ENCODE peak calls at places on chromosomes 4 and X, in six cellular contexts. One of them, this sample, is unnamed.

GRCh38 chr4:69038582-69038981 is 57.7 kb upstream of the UGT2B7 start:
- DNase-seq in WTC11: no peak
- DNase-seq in T1000: no peak
- DNase-seq in A172: peak; percentile 11
- DNase-seq in sigmoid colon: no peak
- DNase-seq in RKO: peak; percentile 81
- DNase-seq in this sample: no peak

GRCh38 chr4:70734168-70734954 is 12.6 kb downstream of the RUFY3 start:
- DNase-seq in WTC11: no peak
- DNase-seq in T1000: no peak
- DNase-seq in A172: peak; percentile 35
- DNase-seq in sigmoid colon: no peak
- DNase-seq in RKO: peak; percentile 25
- DNase-seq in this sample: no peak

GRCh38 chrX:9151772-9152307 is 117.9 kb upstream of the FAM9B start:
- DNase-seq in WTC11: no peak
- DNase-seq in T1000: no peak
- DNase-seq in A172: no peak
- DNase-seq in sigmoid colon: no peak
- DNase-seq in RKO: no peak
- DNase-seq in this sample: no peak

GRCh38 chr4:127936974-127937373 is 28.0 kb downstream of the MFSD8 start:
- DNase-seq in WTC11: no peak
- DNase-seq in T1000: no peak
- DNase-seq in A172: peak; percentile 49
- DNase-seq in sigmoid colon: no peak
- DNase-seq in RKO: no peak
- DNase-seq in this sample: no peak

GRCh38 chrX:1453951-1454785 is 1.5 kb upstream of the ASMTL start:
- DNase-seq in WTC11: peak; percentile 93
- DNase-seq in T1000: no peak
- DNase-seq in A172: peak; percentile 78
- DNase-seq in sigmoid colon: peak; percentile 91
- DNase-seq in RKO: peak; percentile 72
- DNase-seq in this sample: peak; percentile 51

GRCh38 chrX:50941638-50942037 is 31.1 kb downstream of the BMP15 start:
- DNase-seq in WTC11: peak; percentile 17
- DNase-seq in T1000: no peak
- DNase-seq in A172: no peak
- DNase-seq in sigmoid colon: no peak
- DNase-seq in RKO: peak; percentile 3
- DNase-seq in this sample: no peak

GRCh38 chrX:36978886-36979285 is 29.3 kb upstream of the FAM47C start:
- DNase-seq in WTC11: no peak
- DNase-seq in T1000: peak; percentile 17
- DNase-seq in A172: peak; percentile 71
- DNase-seq in sigmoid colon: no peak
- DNase-seq in RKO: peak; percentile 74
- DNase-seq in this sample: no peak

GRCh38 chrX:79413009-79413408 is 45.9 kb upstream of the ITM2A start:
- DNase-seq in WTC11: no peak
- DNase-seq in T1000: no peak
- DNase-seq in A172: no peak
- DNase-seq in sigmoid colon: no peak
- DNase-seq in RKO: peak; percentile 54
- DNase-seq in this sample: peak; percentile 21

GRCh38 chr4:123305746-123306145 is 90.8 kb upstream of the SPRY1 start:
- DNase-seq in WTC11: no peak
- DNase-seq in T1000: no peak
- DNase-seq in A172: no peak
- DNase-seq in sigmoid colon: no peak
- DNase-seq in RKO: no peak
- DNase-seq in this sample: no peak

GRCh38 chrX:7062276-7062675 is 85.2 kb upstream of the STS start:
- DNase-seq in WTC11: no peak
- DNase-seq in T1000: no peak
- DNase-seq in A172: no peak
- DNase-seq in sigmoid colon: no peak
- DNase-seq in RKO: no peak
- DNase-seq in this sample: no peak

GRCh38 chrX:129678881-129679195 is 24.1 kb upstream of the APLN start:
- DNase-seq in WTC11: no peak
- DNase-seq in T1000: no peak
- DNase-seq in A172: no peak
- DNase-seq in sigmoid colon: no peak
- DNase-seq in RKO: no peak
- DNase-seq in this sample: no peak

GRCh38 chr4:94758141-94758699 is 465 bp downstream of the BMPR1B start:
- DNase-seq in WTC11: peak; percentile 74
- DNase-seq in T1000: no peak
- DNase-seq in A172: no peak
- DNase-seq in sigmoid colon: peak; percentile 68
- DNase-seq in RKO: no peak
- DNase-seq in this sample: no peak

GRCh38 chr4:177554966-177555574 is 112.8 kb upstream of the AGA start:
- DNase-seq in WTC11: no peak
- DNase-seq in T1000: no peak
- DNase-seq in A172: peak; percentile 45
- DNase-seq in sigmoid colon: no peak
- DNase-seq in RKO: no peak
- DNase-seq in this sample: peak; percentile 13

GRCh38 chrX:10282490-10282889 is 125.7 kb downstream of the CLCN4 start:
- DNase-seq in WTC11: peak; percentile 8
- DNase-seq in T1000: no peak
- DNase-seq in A172: no peak
- DNase-seq in sigmoid colon: no peak
- DNase-seq in RKO: no peak
- DNase-seq in this sample: no peak

GRCh38 chrX:43808231-43808630 is 74.0 kb downstream of the MAOB start:
- DNase-seq in WTC11: no peak
- DNase-seq in T1000: no peak
- DNase-seq in A172: no peak
- DNase-seq in sigmoid colon: no peak
- DNase-seq in RKO: no peak
- DNase-seq in this sample: peak; percentile 31

GRCh38 chr4:13990596-13991589 is 363.4 kb upstream of the BOD1L1 start:
- DNase-seq in WTC11: no peak
- DNase-seq in T1000: no peak
- DNase-seq in A172: no peak
- DNase-seq in sigmoid colon: no peak
- DNase-seq in RKO: no peak
- DNase-seq in this sample: no peak

GRCh38 chr4:114606240-114606639 is 7.6 kb downstream of the UGT8 start:
- DNase-seq in WTC11: peak; percentile 17
- DNase-seq in T1000: no peak
- DNase-seq in A172: no peak
- DNase-seq in sigmoid colon: no peak
- DNase-seq in RKO: no peak
- DNase-seq in this sample: no peak

GRCh38 chrX:71603618-71604017 is 14.7 kb downstream of the CXCR3 start:
- DNase-seq in WTC11: no peak
- DNase-seq in T1000: no peak
- DNase-seq in A172: no peak
- DNase-seq in sigmoid colon: no peak
- DNase-seq in RKO: peak; percentile 12
- DNase-seq in this sample: no peak

GRCh38 chrX:110847334-110847733 is 51.7 kb upstream of the CHRDL1 start:
- DNase-seq in WTC11: no peak
- DNase-seq in T1000: no peak
- DNase-seq in A172: peak; percentile 21
- DNase-seq in sigmoid colon: no peak
- DNase-seq in RKO: peak; percentile 70
- DNase-seq in this sample: peak; percentile 49

GRCh38 chrX:107742754-107743191 is 32.8 kb downstream of the TSC22D3 start:
- DNase-seq in WTC11: no peak
- DNase-seq in T1000: no peak
- DNase-seq in A172: no peak
- DNase-seq in sigmoid colon: no peak
- DNase-seq in RKO: no peak
- DNase-seq in this sample: no peak

GRCh38 chr4:180407273-180407885 is 1835.8 kb upstream of the TENM3 start:
- DNase-seq in WTC11: no peak
- DNase-seq in T1000: no peak
- DNase-seq in A172: no peak
- DNase-seq in sigmoid colon: no peak
- DNase-seq in RKO: no peak
- DNase-seq in this sample: no peak

GRCh38 chr4:145299380-145300076 is 119.1 kb upstream of the OTUD4 start:
- DNase-seq in WTC11: no peak
- DNase-seq in T1000: peak; percentile 7
- DNase-seq in A172: peak; percentile 38
- DNase-seq in sigmoid colon: no peak
- DNase-seq in RKO: peak; percentile 67
- DNase-seq in this sample: no peak

GRCh38 chr4:73068496-73069337 is 799 bp downstream of the COX18 start:
- DNase-seq in WTC11: no peak
- DNase-seq in T1000: no peak
- DNase-seq in A172: peak; percentile 15
- DNase-seq in sigmoid colon: no peak
- DNase-seq in RKO: peak; percentile 72
- DNase-seq in this sample: no peak

GRCh38 chrX:101219116-101219839 is at the start of gene DRP2:
- DNase-seq in WTC11: no peak
- DNase-seq in T1000: no peak
- DNase-seq in A172: no peak
- DNase-seq in sigmoid colon: no peak
- DNase-seq in RKO: peak; percentile 18
- DNase-seq in this sample: no peak

GRCh38 chr4:48699470-48699869 is 80.6 kb downstream of the FRYL start:
- DNase-seq in WTC11: no peak
- DNase-seq in T1000: no peak
- DNase-seq in A172: peak; percentile 33
- DNase-seq in sigmoid colon: no peak
- DNase-seq in RKO: no peak
- DNase-seq in this sample: no peak

GRCh38 chr4:149645790-149646189 is 169.9 kb downstream of the IQCM start:
- DNase-seq in WTC11: peak; percentile 43
- DNase-seq in T1000: no peak
- DNase-seq in A172: no peak
- DNase-seq in sigmoid colon: no peak
- DNase-seq in RKO: peak; percentile 23
- DNase-seq in this sample: no peak

GRCh38 chr4:8306511-8307021 is 37.0 kb downstream of the HTRA3 start:
- DNase-seq in WTC11: peak; percentile 19
- DNase-seq in T1000: no peak
- DNase-seq in A172: no peak
- DNase-seq in sigmoid colon: peak; percentile 73
- DNase-seq in RKO: no peak
- DNase-seq in this sample: no peak

GRCh38 chr4:8188085-8188484 is 11.0 kb upstream of the SH3TC1 start:
- DNase-seq in WTC11: no peak
- DNase-seq in T1000: peak; percentile 20
- DNase-seq in A172: peak; percentile 63
- DNase-seq in sigmoid colon: no peak
- DNase-seq in RKO: peak; percentile 20
- DNase-seq in this sample: no peak

GRCh38 chr4:118224239-118224829 is 128.5 kb downstream of the PRSS12 start:
- DNase-seq in WTC11: no peak
- DNase-seq in T1000: no peak
- DNase-seq in A172: peak; percentile 56
- DNase-seq in sigmoid colon: no peak
- DNase-seq in RKO: peak; percentile 88
- DNase-seq in this sample: peak; percentile 75

GRCh38 chr4:7530932-7531639 is 96.4 kb upstream of the PSAPL1 start:
- DNase-seq in WTC11: no peak
- DNase-seq in T1000: no peak
- DNase-seq in A172: no peak
- DNase-seq in sigmoid colon: no peak
- DNase-seq in RKO: no peak
- DNase-seq in this sample: no peak

GRCh38 chrX:57447856-57448255 is 144.0 kb upstream of the ZXDB start:
- DNase-seq in WTC11: no peak
- DNase-seq in T1000: no peak
- DNase-seq in A172: no peak
- DNase-seq in sigmoid colon: no peak
- DNase-seq in RKO: no peak
- DNase-seq in this sample: no peak

GRCh38 chrX:69313622-69314290 is 148.5 kb upstream of the PJA1 start:
- DNase-seq in WTC11: no peak
- DNase-seq in T1000: no peak
- DNase-seq in A172: no peak
- DNase-seq in sigmoid colon: no peak
- DNase-seq in RKO: no peak
- DNase-seq in this sample: no peak

GRCh38 chrX:66022742-66023725 is 16.8 kb downstream of the VSIG4 start:
- DNase-seq in WTC11: no peak
- DNase-seq in T1000: no peak
- DNase-seq in A172: no peak
- DNase-seq in sigmoid colon: no peak
- DNase-seq in RKO: no peak
- DNase-seq in this sample: no peak

This sample was measured in fibroblast of the conjunctiva.